ENCODE peak calls at places on chromosomes 7 and 10, in four cellular contexts. V is Calu3, G is endothelial cell, Y is IMR-90. X is an unnamed sample.

GRCh38 chr7:40815512-40815911 is 680.7 kb downstream of the SUGCT start:
- DNase-seq in G (no peak), Y (peak), V (no peak), X (peak)

GRCh38 chr10:29692121-29692539 is 57.4 kb upstream of the SVIL start:
- DNase-seq in G (no peak), Y (peak), V (no peak), X (no peak)

GRCh38 chr10:26441491-26442214 is 3.5 kb downstream of the APBB1IP start:
- DNase-seq in Y (no peak), V (no peak), G (no peak), X (no peak)

GRCh38 chr10:18439601-18440000 is 211.8 kb downstream of the NSUN6 start:
- DNase-seq in G (no peak), V (no peak), Y (no peak), X (no peak)

GRCh38 chr7:140003913-140004382 is 58.8 kb downstream of the PARP12 start:
- DNase-seq in Y (peak), V (peak), G (peak), X (peak)

GRCh38 chr10:42982886-42983594 is 93.8 kb upstream of the RET start:
- DNase-seq in V (no peak), Y (no peak), G (no peak), X (no peak)

GRCh38 chr7:151437163-151437553 is 2.8 kb downstream of the CRYGN start:
- DNase-seq in Y (no peak), V (no peak), G (no peak), X (no peak)

GRCh38 chr10:31031205-31031665 is 430 bp downstream of the ZNF438 start:
- DNase-seq in G (no peak), Y (no peak), V (no peak), X (peak)

GRCh38 chr7:142535123-142535779 is 214.0 kb upstream of the PRSS1 start:
- DNase-seq in G (peak), V (peak), Y (peak), X (peak)

GRCh38 chr10:124591123-124591495 is 129.5 kb downstream of the LHPP start:
- DNase-seq in G (no peak), Y (no peak), V (no peak), X (no peak)

GRCh38 chr10:66714741-66715140 is 211.1 kb upstream of the LRRTM3 start:
- DNase-seq in V (no peak), G (no peak), Y (peak), X (peak)

GRCh38 chr10:1559311-1559710 is 178.0 kb downstream of the ADARB2 start:
- DNase-seq in Y (no peak), V (no peak), G (no peak), X (no peak)

GRCh38 chr7:66296001-66296521 is 90.9 kb downstream of the TPST1 start:
- DNase-seq in G (no peak), Y (peak), V (no peak), X (peak)

GRCh38 chr7:36564500-36564899 is 159.8 kb downstream of the AOAH start:
- DNase-seq in V (no peak), G (no peak), Y (no peak), X (no peak)

GRCh38 chr7:98217623-98218582 is 6.7 kb downstream of the BHLHA15 start:
- DNase-seq in Y (no peak), G (peak), V (peak), X (no peak)

GRCh38 chr7:140403878-140404564 is at the start of gene RAB19:
- DNase-seq in V (peak), Y (no peak), G (peak), X (peak)

GRCh38 chr7:17233643-17234397 is 64.6 kb upstream of the AHR start:
- DNase-seq in G (no peak), Y (no peak), V (peak), X (peak)

GRCh38 chr10:28991326-28991725 is 297.5 kb upstream of the LYZL1 start:
- DNase-seq in G (no peak), Y (peak), V (peak), X (peak)

GRCh38 chr7:11831383-11831726 is 643 bp downstream of the THSD7A start:
- DNase-seq in Y (no peak), V (peak), G (no peak), X (peak)

GRCh38 chr7:152202056-152202455 is 176.6 kb downstream of the GALNT11 start:
- DNase-seq in Y (peak), V (no peak), G (no peak), X (peak)

GRCh38 chr7:137760111-137760510 is 86.7 kb downstream of the DGKI start:
- DNase-seq in G (no peak), Y (no peak), V (no peak), X (no peak)

GRCh38 chr7:115748123-115748738 is 282.3 kb downstream of the TFEC start:
- DNase-seq in Y (peak), G (peak), V (peak), X (peak)

GRCh38 chr10:3222068-3222467 is 49.5 kb upstream of the PITRM1 start:
- DNase-seq in V (no peak), Y (no peak), G (peak), X (peak)

GRCh38 chr7:69067397-69067796 is 530.9 kb upstream of the AUTS2 start:
- DNase-seq in V (no peak), Y (no peak), G (no peak), X (no peak)

GRCh38 chr7:84271550-84271949 is 77.0 kb upstream of the SEMA3A start:
- DNase-seq in G (no peak), V (no peak), Y (peak), X (peak)

GRCh38 chr7:149845257-149845980 is 7.2 kb downstream of the ZNF862 start:
- DNase-seq in G (no peak), V (no peak), Y (no peak), X (no peak)

GRCh38 chr10:60316029-60316428 is 73.6 kb downstream of the ANK3 start:
- DNase-seq in V (no peak), Y (no peak), G (no peak), X (no peak)

GRCh38 chr7:154431045-154431444 is 378.8 kb downstream of the DPP6 start:
- DNase-seq in G (no peak), Y (no peak), V (no peak), X (no peak)

GRCh38 chr10:18097524-18097923 is 42.7 kb upstream of the CACNB2 start:
- DNase-seq in V (no peak), G (no peak), Y (peak), X (peak)

GRCh38 chr10:77741746-77742145 is 104.1 kb upstream of the KCNMA1 start:
- DNase-seq in V (no peak), Y (peak), G (no peak), X (no peak)

GRCh38 chr7:73850781-73851207 is 8.5 kb upstream of the METTL27 start:
- DNase-seq in V (peak), G (no peak), Y (peak), X (peak)

GRCh38 chr7:2518101-2518500 is 1.5 kb upstream of the LFNG start:
- DNase-seq in Y (no peak), V (no peak), G (no peak), X (no peak)

GRCh38 chr7:2515424-2516193 is 4.0 kb upstream of the LFNG start:
- DNase-seq in G (no peak), Y (no peak), V (no peak), X (no peak)

GRCh38 chr7:2517678-2518077 is 1.9 kb upstream of the LFNG start:
- DNase-seq in V (no peak), G (no peak), Y (peak), X (no peak)

GRCh38 chr7:2516194-2516555 is 3.4 kb upstream of the LFNG start:
- DNase-seq in V (peak), G (no peak), Y (no peak), X (no peak)

GRCh38 chr7:2517004-2517403 is 2.6 kb upstream of the LFNG start:
- DNase-seq in Y (peak), V (peak), G (no peak), X (no peak)
- TF ChIP-seq CTCF in Y (peak), V (no peak), G (no peak), X (no peak)

DNA sequence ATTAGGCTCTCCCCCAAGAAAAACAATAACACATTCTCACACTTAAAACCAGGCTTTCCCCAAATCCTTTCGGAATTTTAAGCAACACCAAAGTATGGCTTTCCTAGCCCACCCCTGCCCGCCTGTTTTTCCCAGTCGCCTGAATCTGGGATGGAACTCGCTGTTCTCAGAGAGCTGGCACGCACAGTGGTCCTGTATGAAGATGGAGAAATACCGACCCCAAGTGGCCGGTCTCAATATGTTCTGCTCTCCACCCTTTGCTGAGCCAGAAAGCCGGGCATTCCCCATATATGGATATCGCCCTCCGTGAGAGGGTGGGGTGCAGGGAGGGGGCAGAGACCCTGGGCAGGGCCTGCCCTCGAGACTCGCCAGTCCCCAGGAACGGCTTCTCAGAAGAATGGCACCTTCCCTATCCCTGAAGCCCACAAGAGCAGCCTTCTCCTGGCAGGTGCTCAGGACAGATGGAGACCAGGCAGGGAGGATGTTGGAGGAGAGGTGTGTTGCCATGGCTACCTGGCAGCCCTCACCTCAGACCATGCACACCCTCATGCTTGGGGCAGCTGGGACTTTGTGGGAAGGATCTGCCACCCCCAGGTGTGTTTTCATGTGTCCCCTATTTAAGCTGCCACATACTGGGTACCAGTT is 3.4 kb downstream of the TACR2 start:
- DNase-seq in G (peak), V (peak), Y (peak), X (peak)
- TF ChIP-seq CTCF in G (peak), V (peak), Y (peak), X (peak)

DNA sequence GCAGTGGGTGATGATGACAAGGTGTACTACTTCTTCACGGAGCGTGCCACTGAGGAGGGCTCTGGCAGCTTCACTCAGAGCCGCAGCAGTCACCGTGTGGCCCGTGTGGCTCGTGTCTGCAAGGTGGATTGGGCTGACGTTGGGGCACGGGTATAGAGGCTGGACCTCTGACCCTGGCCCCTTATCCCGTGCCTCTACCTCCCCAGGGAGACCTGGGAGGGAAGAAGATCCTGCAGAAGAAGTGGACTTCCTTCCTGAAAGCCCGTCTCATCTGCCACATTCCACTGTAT is 8.5 kb downstream of the MRPL43 start:
- DNase-seq in G (no peak), Y (no peak), V (no peak), X (no peak)
- TF ChIP-seq CTCF in G (no peak), Y (no peak), V (no peak), X (no peak)

DNA sequence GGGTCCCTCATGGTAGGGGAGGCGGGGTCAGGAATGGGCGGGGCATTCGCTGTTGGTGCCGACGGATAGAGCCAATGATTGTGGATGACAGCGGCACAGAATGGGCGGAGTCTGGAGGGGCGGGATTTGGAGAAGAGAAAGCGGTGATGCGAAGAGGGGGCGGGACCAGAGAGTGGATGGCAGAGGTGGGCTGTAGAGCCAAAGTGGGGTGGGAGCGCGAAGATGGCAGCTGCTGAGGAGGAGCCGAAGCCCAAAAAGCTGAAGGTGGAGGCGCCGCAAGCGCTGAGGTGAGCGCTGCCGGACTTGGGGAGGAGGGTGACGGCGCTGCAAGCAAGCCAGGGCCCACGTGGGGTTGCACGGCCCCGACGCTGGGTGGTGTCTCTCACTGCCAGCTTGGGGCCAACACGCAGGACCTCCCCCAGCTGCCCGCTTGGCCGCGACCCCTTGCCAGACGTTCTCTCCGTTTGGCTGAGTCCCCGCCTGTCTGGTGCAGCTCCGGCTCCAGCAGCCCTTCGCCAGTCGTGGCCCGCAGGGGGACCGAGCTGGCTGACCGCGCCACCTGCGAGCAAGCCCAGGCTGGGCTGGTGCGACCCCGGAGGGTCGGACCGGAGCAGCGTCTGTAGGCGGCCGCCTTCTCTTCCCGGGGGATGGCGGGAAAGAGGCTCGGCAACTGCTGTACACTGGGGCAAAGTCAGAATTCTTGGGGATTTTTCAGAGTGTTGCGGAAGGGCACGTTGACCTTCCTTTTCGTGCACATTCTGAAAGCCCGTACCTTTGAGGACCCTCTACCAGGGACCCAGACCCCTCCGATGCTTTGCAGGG is at the start of gene ADK:
- DNase-seq in Y (peak), V (peak), G (peak), X (peak)
- TF ChIP-seq CTCF in Y (peak), V (no peak), G (no peak), X (peak)

DNA sequence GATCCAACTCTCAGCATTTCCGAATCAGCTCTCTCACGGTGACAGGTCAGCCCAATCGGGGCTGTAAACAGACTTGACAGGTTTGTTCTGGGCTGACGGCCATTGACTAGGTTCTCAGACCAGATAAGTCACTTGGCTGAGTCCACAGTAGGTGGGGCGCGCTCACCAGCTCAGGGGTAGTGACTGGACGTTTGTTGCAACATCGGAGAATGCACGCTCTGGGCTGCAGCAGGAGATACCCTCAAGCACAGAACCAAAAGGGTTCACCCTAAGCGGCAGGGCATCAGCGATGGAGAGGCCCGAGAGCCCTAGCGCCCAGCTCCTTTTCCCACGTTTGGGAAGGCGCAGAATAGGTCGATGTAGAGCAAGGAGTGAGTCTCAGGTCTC is 1.8 kb downstream of the KLLN start:
- DNase-seq in G (peak), Y (peak), V (peak), X (peak)
- TF ChIP-seq CTCF in G (no peak), Y (peak), V (no peak), X (no peak)

X was measured in MCF 10A.